ENCODE peak calls at places on chromosomes 7 and 10, in eight cellular contexts. One of them, this sample, is unnamed.

GRCh38 chr7:33563010-33563409 is 342.3 kb upstream of the BMPER start:
- DNase-seq in stimulated activated CD4-positive, alpha-beta T cell treated with anti-CD3 and anti-CD28 coated beads, TNF-alpha, amount 100 ng/mL, for 48 hours: no peak
- DNase-seq in stimulated activated CD8-positive, alpha-beta memory T cell treated with anti-CD3 and anti-CD28 coated beads, Interleukin-4, amount 100 ng/mL, for 1 hour: no peak
- DNase-seq in kidney glomerular epithelial cell: no peak
- DNase-seq in AG10803: peak; percentile 45
- DNase-seq in GM13976: no peak
- DNase-seq in naive thymus-derived CD4-positive, alpha-beta T cell: no peak
- DNase-seq in mammary epithelial cell: no peak
- DNase-seq in this sample: no peak

GRCh38 chr10:122072491-122072890 is 83.5 kb downstream of the TACC2 start:
- DNase-seq in stimulated activated CD4-positive, alpha-beta T cell treated with anti-CD3 and anti-CD28 coated beads, TNF-alpha, amount 100 ng/mL, for 48 hours: no peak
- DNase-seq in stimulated activated CD8-positive, alpha-beta memory T cell treated with anti-CD3 and anti-CD28 coated beads, Interleukin-4, amount 100 ng/mL, for 1 hour: no peak
- DNase-seq in kidney glomerular epithelial cell: no peak
- DNase-seq in AG10803: no peak
- DNase-seq in GM13976: no peak
- DNase-seq in naive thymus-derived CD4-positive, alpha-beta T cell: no peak
- DNase-seq in mammary epithelial cell: no peak
- DNase-seq in this sample: no peak

GRCh38 chr10:61744469-61744868 is 81.7 kb downstream of the CABCOCO1 start:
- DNase-seq in stimulated activated CD4-positive, alpha-beta T cell treated with anti-CD3 and anti-CD28 coated beads, TNF-alpha, amount 100 ng/mL, for 48 hours: no peak
- DNase-seq in stimulated activated CD8-positive, alpha-beta memory T cell treated with anti-CD3 and anti-CD28 coated beads, Interleukin-4, amount 100 ng/mL, for 1 hour: no peak
- DNase-seq in kidney glomerular epithelial cell: no peak
- DNase-seq in AG10803: no peak
- DNase-seq in GM13976: no peak
- DNase-seq in naive thymus-derived CD4-positive, alpha-beta T cell: no peak
- DNase-seq in mammary epithelial cell: no peak
- DNase-seq in this sample: peak; percentile 92

GRCh38 chr7:127828843-127829502 is 177.0 kb downstream of the SND1 start:
- DNase-seq in stimulated activated CD4-positive, alpha-beta T cell treated with anti-CD3 and anti-CD28 coated beads, TNF-alpha, amount 100 ng/mL, for 48 hours: no peak
- DNase-seq in stimulated activated CD8-positive, alpha-beta memory T cell treated with anti-CD3 and anti-CD28 coated beads, Interleukin-4, amount 100 ng/mL, for 1 hour: no peak
- DNase-seq in kidney glomerular epithelial cell: no peak
- DNase-seq in AG10803: no peak
- DNase-seq in GM13976: peak; percentile 32
- DNase-seq in naive thymus-derived CD4-positive, alpha-beta T cell: no peak
- DNase-seq in mammary epithelial cell: no peak
- DNase-seq in this sample: no peak

GRCh38 chr7:105643384-105643783 is 62.1 kb upstream of the EFCAB10 start:
- DNase-seq in stimulated activated CD4-positive, alpha-beta T cell treated with anti-CD3 and anti-CD28 coated beads, TNF-alpha, amount 100 ng/mL, for 48 hours: no peak
- DNase-seq in stimulated activated CD8-positive, alpha-beta memory T cell treated with anti-CD3 and anti-CD28 coated beads, Interleukin-4, amount 100 ng/mL, for 1 hour: no peak
- DNase-seq in kidney glomerular epithelial cell: no peak
- DNase-seq in AG10803: peak; percentile 5
- DNase-seq in GM13976: no peak
- DNase-seq in naive thymus-derived CD4-positive, alpha-beta T cell: no peak
- DNase-seq in mammary epithelial cell: no peak
- DNase-seq in this sample: no peak

GRCh38 chr7:106616692-106617052 is 44.3 kb downstream of the CCDC71L start:
- DNase-seq in stimulated activated CD4-positive, alpha-beta T cell treated with anti-CD3 and anti-CD28 coated beads, TNF-alpha, amount 100 ng/mL, for 48 hours: no peak
- DNase-seq in stimulated activated CD8-positive, alpha-beta memory T cell treated with anti-CD3 and anti-CD28 coated beads, Interleukin-4, amount 100 ng/mL, for 1 hour: no peak
- DNase-seq in kidney glomerular epithelial cell: no peak
- DNase-seq in AG10803: no peak
- DNase-seq in GM13976: no peak
- DNase-seq in naive thymus-derived CD4-positive, alpha-beta T cell: no peak
- DNase-seq in mammary epithelial cell: peak; percentile 29
- DNase-seq in this sample: no peak

GRCh38 chr7:73382938-73383503 is 50.6 kb upstream of the FZD9 start:
- DNase-seq in stimulated activated CD4-positive, alpha-beta T cell treated with anti-CD3 and anti-CD28 coated beads, TNF-alpha, amount 100 ng/mL, for 48 hours: no peak
- DNase-seq in stimulated activated CD8-positive, alpha-beta memory T cell treated with anti-CD3 and anti-CD28 coated beads, Interleukin-4, amount 100 ng/mL, for 1 hour: no peak
- DNase-seq in kidney glomerular epithelial cell: no peak
- DNase-seq in AG10803: no peak
- DNase-seq in GM13976: no peak
- DNase-seq in naive thymus-derived CD4-positive, alpha-beta T cell: no peak
- DNase-seq in mammary epithelial cell: no peak
- DNase-seq in this sample: no peak

GRCh38 chr7:47461161-47461560 is 120.8 kb downstream of the TNS3 start:
- DNase-seq in stimulated activated CD4-positive, alpha-beta T cell treated with anti-CD3 and anti-CD28 coated beads, TNF-alpha, amount 100 ng/mL, for 48 hours: no peak
- DNase-seq in stimulated activated CD8-positive, alpha-beta memory T cell treated with anti-CD3 and anti-CD28 coated beads, Interleukin-4, amount 100 ng/mL, for 1 hour: no peak
- DNase-seq in kidney glomerular epithelial cell: no peak
- DNase-seq in AG10803: peak; percentile 78
- DNase-seq in GM13976: no peak
- DNase-seq in naive thymus-derived CD4-positive, alpha-beta T cell: no peak
- DNase-seq in mammary epithelial cell: no peak
- DNase-seq in this sample: no peak

GRCh38 chr7:119545118-119545517 is 727.9 kb upstream of the KCND2 start:
- DNase-seq in stimulated activated CD4-positive, alpha-beta T cell treated with anti-CD3 and anti-CD28 coated beads, TNF-alpha, amount 100 ng/mL, for 48 hours: no peak
- DNase-seq in stimulated activated CD8-positive, alpha-beta memory T cell treated with anti-CD3 and anti-CD28 coated beads, Interleukin-4, amount 100 ng/mL, for 1 hour: no peak
- DNase-seq in kidney glomerular epithelial cell: peak; percentile 59
- DNase-seq in AG10803: no peak
- DNase-seq in GM13976: no peak
- DNase-seq in naive thymus-derived CD4-positive, alpha-beta T cell: no peak
- DNase-seq in mammary epithelial cell: peak; percentile 74
- DNase-seq in this sample: peak; percentile 92

GRCh38 chr7:152674860-152675760 is 831 bp downstream of the XRCC2 start:
- DNase-seq in stimulated activated CD4-positive, alpha-beta T cell treated with anti-CD3 and anti-CD28 coated beads, TNF-alpha, amount 100 ng/mL, for 48 hours: peak; percentile 6
- DNase-seq in stimulated activated CD8-positive, alpha-beta memory T cell treated with anti-CD3 and anti-CD28 coated beads, Interleukin-4, amount 100 ng/mL, for 1 hour: no peak
- DNase-seq in kidney glomerular epithelial cell: no peak
- DNase-seq in AG10803: peak; percentile 2
- DNase-seq in GM13976: no peak
- DNase-seq in naive thymus-derived CD4-positive, alpha-beta T cell: no peak
- DNase-seq in mammary epithelial cell: peak; percentile 20
- DNase-seq in this sample: peak; percentile 23

GRCh38 chr10:126070815-126071214 is 174.5 kb downstream of the FANK1 start:
- DNase-seq in stimulated activated CD4-positive, alpha-beta T cell treated with anti-CD3 and anti-CD28 coated beads, TNF-alpha, amount 100 ng/mL, for 48 hours: no peak
- DNase-seq in stimulated activated CD8-positive, alpha-beta memory T cell treated with anti-CD3 and anti-CD28 coated beads, Interleukin-4, amount 100 ng/mL, for 1 hour: no peak
- DNase-seq in kidney glomerular epithelial cell: no peak
- DNase-seq in AG10803: no peak
- DNase-seq in GM13976: no peak
- DNase-seq in naive thymus-derived CD4-positive, alpha-beta T cell: no peak
- DNase-seq in mammary epithelial cell: no peak
- DNase-seq in this sample: no peak

GRCh38 chr7:121466455-121466854 is 70.3 kb upstream of the FAM3C start:
- DNase-seq in stimulated activated CD4-positive, alpha-beta T cell treated with anti-CD3 and anti-CD28 coated beads, TNF-alpha, amount 100 ng/mL, for 48 hours: no peak
- DNase-seq in stimulated activated CD8-positive, alpha-beta memory T cell treated with anti-CD3 and anti-CD28 coated beads, Interleukin-4, amount 100 ng/mL, for 1 hour: no peak
- DNase-seq in kidney glomerular epithelial cell: no peak
- DNase-seq in AG10803: no peak
- DNase-seq in GM13976: no peak
- DNase-seq in naive thymus-derived CD4-positive, alpha-beta T cell: no peak
- DNase-seq in mammary epithelial cell: no peak
- DNase-seq in this sample: no peak

GRCh38 chr10:110546077-110546476 is 21.4 kb upstream of the SMC3 start:
- DNase-seq in stimulated activated CD4-positive, alpha-beta T cell treated with anti-CD3 and anti-CD28 coated beads, TNF-alpha, amount 100 ng/mL, for 48 hours: no peak
- DNase-seq in stimulated activated CD8-positive, alpha-beta memory T cell treated with anti-CD3 and anti-CD28 coated beads, Interleukin-4, amount 100 ng/mL, for 1 hour: no peak
- DNase-seq in kidney glomerular epithelial cell: no peak
- DNase-seq in AG10803: peak; percentile 10
- DNase-seq in GM13976: no peak
- DNase-seq in naive thymus-derived CD4-positive, alpha-beta T cell: no peak
- DNase-seq in mammary epithelial cell: no peak
- DNase-seq in this sample: no peak

GRCh38 chr7:80357530-80357929 is 154.3 kb downstream of the GNAT3 start:
- DNase-seq in stimulated activated CD4-positive, alpha-beta T cell treated with anti-CD3 and anti-CD28 coated beads, TNF-alpha, amount 100 ng/mL, for 48 hours: no peak
- DNase-seq in stimulated activated CD8-positive, alpha-beta memory T cell treated with anti-CD3 and anti-CD28 coated beads, Interleukin-4, amount 100 ng/mL, for 1 hour: no peak
- DNase-seq in kidney glomerular epithelial cell: no peak
- DNase-seq in AG10803: peak; percentile 83
- DNase-seq in GM13976: no peak
- DNase-seq in naive thymus-derived CD4-positive, alpha-beta T cell: no peak
- DNase-seq in mammary epithelial cell: no peak
- DNase-seq in this sample: no peak

GRCh38 chr7:29649876-29650275 is 86.2 kb downstream of the PRR15 start:
- DNase-seq in stimulated activated CD4-positive, alpha-beta T cell treated with anti-CD3 and anti-CD28 coated beads, TNF-alpha, amount 100 ng/mL, for 48 hours: no peak
- DNase-seq in stimulated activated CD8-positive, alpha-beta memory T cell treated with anti-CD3 and anti-CD28 coated beads, Interleukin-4, amount 100 ng/mL, for 1 hour: no peak
- DNase-seq in kidney glomerular epithelial cell: no peak
- DNase-seq in AG10803: no peak
- DNase-seq in GM13976: no peak
- DNase-seq in naive thymus-derived CD4-positive, alpha-beta T cell: no peak
- DNase-seq in mammary epithelial cell: no peak
- DNase-seq in this sample: no peak

GRCh38 chr7:115297651-115298050 is 375.8 kb downstream of the MDFIC start:
- DNase-seq in stimulated activated CD4-positive, alpha-beta T cell treated with anti-CD3 and anti-CD28 coated beads, TNF-alpha, amount 100 ng/mL, for 48 hours: no peak
- DNase-seq in stimulated activated CD8-positive, alpha-beta memory T cell treated with anti-CD3 and anti-CD28 coated beads, Interleukin-4, amount 100 ng/mL, for 1 hour: no peak
- DNase-seq in kidney glomerular epithelial cell: peak; percentile 88
- DNase-seq in AG10803: peak; percentile 82
- DNase-seq in GM13976: no peak
- DNase-seq in naive thymus-derived CD4-positive, alpha-beta T cell: no peak
- DNase-seq in mammary epithelial cell: peak; percentile 75
- DNase-seq in this sample: peak; percentile 39

GRCh38 chr10:1149793-1150637 is 93.8 kb downstream of the WDR37 start:
- DNase-seq in stimulated activated CD4-positive, alpha-beta T cell treated with anti-CD3 and anti-CD28 coated beads, TNF-alpha, amount 100 ng/mL, for 48 hours: no peak
- DNase-seq in stimulated activated CD8-positive, alpha-beta memory T cell treated with anti-CD3 and anti-CD28 coated beads, Interleukin-4, amount 100 ng/mL, for 1 hour: no peak
- DNase-seq in kidney glomerular epithelial cell: no peak
- DNase-seq in AG10803: no peak
- DNase-seq in GM13976: no peak
- DNase-seq in naive thymus-derived CD4-positive, alpha-beta T cell: no peak
- DNase-seq in mammary epithelial cell: no peak
- DNase-seq in this sample: no peak

GRCh38 chr7:38393874-38394273 is 120.4 kb upstream of the TARP start:
- DNase-seq in stimulated activated CD4-positive, alpha-beta T cell treated with anti-CD3 and anti-CD28 coated beads, TNF-alpha, amount 100 ng/mL, for 48 hours: no peak
- DNase-seq in stimulated activated CD8-positive, alpha-beta memory T cell treated with anti-CD3 and anti-CD28 coated beads, Interleukin-4, amount 100 ng/mL, for 1 hour: no peak
- DNase-seq in kidney glomerular epithelial cell: no peak
- DNase-seq in AG10803: no peak
- DNase-seq in GM13976: peak; percentile 47
- DNase-seq in naive thymus-derived CD4-positive, alpha-beta T cell: no peak
- DNase-seq in mammary epithelial cell: no peak
- DNase-seq in this sample: no peak

GRCh38 chr7:37901890-37902524 is 14.6 kb downstream of the SFRP4 start:
- DNase-seq in stimulated activated CD4-positive, alpha-beta T cell treated with anti-CD3 and anti-CD28 coated beads, TNF-alpha, amount 100 ng/mL, for 48 hours: no peak
- DNase-seq in stimulated activated CD8-positive, alpha-beta memory T cell treated with anti-CD3 and anti-CD28 coated beads, Interleukin-4, amount 100 ng/mL, for 1 hour: no peak
- DNase-seq in kidney glomerular epithelial cell: peak; percentile 46
- DNase-seq in AG10803: peak; percentile 77
- DNase-seq in GM13976: no peak
- DNase-seq in naive thymus-derived CD4-positive, alpha-beta T cell: no peak
- DNase-seq in mammary epithelial cell: peak; percentile 29
- DNase-seq in this sample: peak; percentile 73

GRCh38 chr10:45442670-45443069 is 68.7 kb downstream of the ALOX5 start:
- DNase-seq in stimulated activated CD4-positive, alpha-beta T cell treated with anti-CD3 and anti-CD28 coated beads, TNF-alpha, amount 100 ng/mL, for 48 hours: no peak
- DNase-seq in stimulated activated CD8-positive, alpha-beta memory T cell treated with anti-CD3 and anti-CD28 coated beads, Interleukin-4, amount 100 ng/mL, for 1 hour: no peak
- DNase-seq in kidney glomerular epithelial cell: no peak
- DNase-seq in AG10803: no peak
- DNase-seq in GM13976: no peak
- DNase-seq in naive thymus-derived CD4-positive, alpha-beta T cell: no peak
- DNase-seq in mammary epithelial cell: no peak
- DNase-seq in this sample: no peak

GRCh38 chr7:95405800-95406199 is 9.6 kb upstream of the PON3 start:
- DNase-seq in stimulated activated CD4-positive, alpha-beta T cell treated with anti-CD3 and anti-CD28 coated beads, TNF-alpha, amount 100 ng/mL, for 48 hours: no peak
- DNase-seq in stimulated activated CD8-positive, alpha-beta memory T cell treated with anti-CD3 and anti-CD28 coated beads, Interleukin-4, amount 100 ng/mL, for 1 hour: no peak
- DNase-seq in kidney glomerular epithelial cell: no peak
- DNase-seq in AG10803: no peak
- DNase-seq in GM13976: no peak
- DNase-seq in naive thymus-derived CD4-positive, alpha-beta T cell: no peak
- DNase-seq in mammary epithelial cell: no peak
- DNase-seq in this sample: no peak

GRCh38 chr7:26709210-26709990 is 155.0 kb downstream of the SKAP2 start:
- DNase-seq in stimulated activated CD4-positive, alpha-beta T cell treated with anti-CD3 and anti-CD28 coated beads, TNF-alpha, amount 100 ng/mL, for 48 hours: no peak
- DNase-seq in stimulated activated CD8-positive, alpha-beta memory T cell treated with anti-CD3 and anti-CD28 coated beads, Interleukin-4, amount 100 ng/mL, for 1 hour: no peak
- DNase-seq in kidney glomerular epithelial cell: no peak
- DNase-seq in AG10803: no peak
- DNase-seq in GM13976: no peak
- DNase-seq in naive thymus-derived CD4-positive, alpha-beta T cell: no peak
- DNase-seq in mammary epithelial cell: peak; percentile 11
- DNase-seq in this sample: peak; percentile 56

GRCh38 chr10:69315610-69316312 is 37.5 kb downstream of the HK1 start:
- DNase-seq in stimulated activated CD4-positive, alpha-beta T cell treated with anti-CD3 and anti-CD28 coated beads, TNF-alpha, amount 100 ng/mL, for 48 hours: no peak
- DNase-seq in stimulated activated CD8-positive, alpha-beta memory T cell treated with anti-CD3 and anti-CD28 coated beads, Interleukin-4, amount 100 ng/mL, for 1 hour: no peak
- DNase-seq in kidney glomerular epithelial cell: no peak
- DNase-seq in AG10803: no peak
- DNase-seq in GM13976: no peak
- DNase-seq in naive thymus-derived CD4-positive, alpha-beta T cell: no peak
- DNase-seq in mammary epithelial cell: no peak
- DNase-seq in this sample: no peak

GRCh38 chr7:2306688-2307087 is 7.6 kb downstream of the SNX8 start:
- DNase-seq in stimulated activated CD4-positive, alpha-beta T cell treated with anti-CD3 and anti-CD28 coated beads, TNF-alpha, amount 100 ng/mL, for 48 hours: no peak
- DNase-seq in stimulated activated CD8-positive, alpha-beta memory T cell treated with anti-CD3 and anti-CD28 coated beads, Interleukin-4, amount 100 ng/mL, for 1 hour: no peak
- DNase-seq in kidney glomerular epithelial cell: no peak
- DNase-seq in AG10803: no peak
- DNase-seq in GM13976: no peak
- DNase-seq in naive thymus-derived CD4-positive, alpha-beta T cell: no peak
- DNase-seq in mammary epithelial cell: no peak
- DNase-seq in this sample: no peak

GRCh38 chr10:112952282-112952991 is 2.4 kb downstream of the TCF7L2 start:
- DNase-seq in stimulated activated CD4-positive, alpha-beta T cell treated with anti-CD3 and anti-CD28 coated beads, TNF-alpha, amount 100 ng/mL, for 48 hours: no peak
- DNase-seq in stimulated activated CD8-positive, alpha-beta memory T cell treated with anti-CD3 and anti-CD28 coated beads, Interleukin-4, amount 100 ng/mL, for 1 hour: no peak
- DNase-seq in kidney glomerular epithelial cell: no peak
- DNase-seq in AG10803: no peak
- DNase-seq in GM13976: no peak
- DNase-seq in naive thymus-derived CD4-positive, alpha-beta T cell: no peak
- DNase-seq in mammary epithelial cell: peak; percentile 45
- DNase-seq in this sample: no peak

GRCh38 chr7:35035511-35035921 is 1.8 kb downstream of the DPY19L1 start:
- DNase-seq in stimulated activated CD4-positive, alpha-beta T cell treated with anti-CD3 and anti-CD28 coated beads, TNF-alpha, amount 100 ng/mL, for 48 hours: no peak
- DNase-seq in stimulated activated CD8-positive, alpha-beta memory T cell treated with anti-CD3 and anti-CD28 coated beads, Interleukin-4, amount 100 ng/mL, for 1 hour: no peak
- DNase-seq in kidney glomerular epithelial cell: peak; percentile 57
- DNase-seq in AG10803: peak; percentile 32
- DNase-seq in GM13976: peak; percentile 37
- DNase-seq in naive thymus-derived CD4-positive, alpha-beta T cell: peak; percentile 29
- DNase-seq in mammary epithelial cell: peak; percentile 47
- DNase-seq in this sample: peak; percentile 60

GRCh38 chr7:6546852-6547251 is 4.4 kb downstream of the GRID2IP start:
- DNase-seq in stimulated activated CD4-positive, alpha-beta T cell treated with anti-CD3 and anti-CD28 coated beads, TNF-alpha, amount 100 ng/mL, for 48 hours: no peak
- DNase-seq in stimulated activated CD8-positive, alpha-beta memory T cell treated with anti-CD3 and anti-CD28 coated beads, Interleukin-4, amount 100 ng/mL, for 1 hour: no peak
- DNase-seq in kidney glomerular epithelial cell: no peak
- DNase-seq in AG10803: no peak
- DNase-seq in GM13976: peak; percentile 21
- DNase-seq in naive thymus-derived CD4-positive, alpha-beta T cell: no peak
- DNase-seq in mammary epithelial cell: peak; percentile 21
- DNase-seq in this sample: peak; percentile 43

GRCh38 chr7:119123326-119123725 is 898.8 kb downstream of the ANKRD7 start:
- DNase-seq in stimulated activated CD4-positive, alpha-beta T cell treated with anti-CD3 and anti-CD28 coated beads, TNF-alpha, amount 100 ng/mL, for 48 hours: no peak
- DNase-seq in stimulated activated CD8-positive, alpha-beta memory T cell treated with anti-CD3 and anti-CD28 coated beads, Interleukin-4, amount 100 ng/mL, for 1 hour: no peak
- DNase-seq in kidney glomerular epithelial cell: no peak
- DNase-seq in AG10803: no peak
- DNase-seq in GM13976: no peak
- DNase-seq in naive thymus-derived CD4-positive, alpha-beta T cell: no peak
- DNase-seq in mammary epithelial cell: no peak
- DNase-seq in this sample: no peak

GRCh38 chr7:25125137-25125946 is at the start of gene CYCS:
- DNase-seq in stimulated activated CD4-positive, alpha-beta T cell treated with anti-CD3 and anti-CD28 coated beads, TNF-alpha, amount 100 ng/mL, for 48 hours: peak; percentile 98
- DNase-seq in stimulated activated CD8-positive, alpha-beta memory T cell treated with anti-CD3 and anti-CD28 coated beads, Interleukin-4, amount 100 ng/mL, for 1 hour: peak; percentile 99
- DNase-seq in kidney glomerular epithelial cell: peak; percentile 99
- DNase-seq in AG10803: peak; percentile 100
- DNase-seq in GM13976: peak; percentile 94
- DNase-seq in naive thymus-derived CD4-positive, alpha-beta T cell: peak; percentile 99
- DNase-seq in mammary epithelial cell: peak; percentile 100
- DNase-seq in this sample: peak; percentile 100

GRCh38 chr10:27388761-27389399 is 115.2 kb upstream of the RAB18 start:
- DNase-seq in stimulated activated CD4-positive, alpha-beta T cell treated with anti-CD3 and anti-CD28 coated beads, TNF-alpha, amount 100 ng/mL, for 48 hours: no peak
- DNase-seq in stimulated activated CD8-positive, alpha-beta memory T cell treated with anti-CD3 and anti-CD28 coated beads, Interleukin-4, amount 100 ng/mL, for 1 hour: no peak
- DNase-seq in kidney glomerular epithelial cell: no peak
- DNase-seq in AG10803: peak; percentile 60
- DNase-seq in GM13976: no peak
- DNase-seq in naive thymus-derived CD4-positive, alpha-beta T cell: no peak
- DNase-seq in mammary epithelial cell: no peak
- DNase-seq in this sample: no peak

GRCh38 chr7:150685219-150686029 is at the start of gene GIMAP2:
- DNase-seq in stimulated activated CD4-positive, alpha-beta T cell treated with anti-CD3 and anti-CD28 coated beads, TNF-alpha, amount 100 ng/mL, for 48 hours: no peak
- DNase-seq in stimulated activated CD8-positive, alpha-beta memory T cell treated with anti-CD3 and anti-CD28 coated beads, Interleukin-4, amount 100 ng/mL, for 1 hour: no peak
- DNase-seq in kidney glomerular epithelial cell: no peak
- DNase-seq in AG10803: peak; percentile 24
- DNase-seq in GM13976: peak; percentile 55
- DNase-seq in naive thymus-derived CD4-positive, alpha-beta T cell: peak; percentile 63
- DNase-seq in mammary epithelial cell: peak; percentile 43
- DNase-seq in this sample: peak; percentile 15

GRCh38 chr7:98137826-98138151 is 31.1 kb downstream of the LMTK2 start:
- DNase-seq in stimulated activated CD4-positive, alpha-beta T cell treated with anti-CD3 and anti-CD28 coated beads, TNF-alpha, amount 100 ng/mL, for 48 hours: no peak
- DNase-seq in stimulated activated CD8-positive, alpha-beta memory T cell treated with anti-CD3 and anti-CD28 coated beads, Interleukin-4, amount 100 ng/mL, for 1 hour: no peak
- DNase-seq in kidney glomerular epithelial cell: no peak
- DNase-seq in AG10803: no peak
- DNase-seq in GM13976: peak; percentile 52
- DNase-seq in naive thymus-derived CD4-positive, alpha-beta T cell: no peak
- DNase-seq in mammary epithelial cell: no peak
- DNase-seq in this sample: no peak

GRCh38 chr7:92768501-92769360 is 67.6 kb downstream of the CDK6 start:
- DNase-seq in stimulated activated CD4-positive, alpha-beta T cell treated with anti-CD3 and anti-CD28 coated beads, TNF-alpha, amount 100 ng/mL, for 48 hours: peak; percentile 13
- DNase-seq in stimulated activated CD8-positive, alpha-beta memory T cell treated with anti-CD3 and anti-CD28 coated beads, Interleukin-4, amount 100 ng/mL, for 1 hour: no peak
- DNase-seq in kidney glomerular epithelial cell: no peak
- DNase-seq in AG10803: peak; percentile 25
- DNase-seq in GM13976: peak; percentile 40
- DNase-seq in naive thymus-derived CD4-positive, alpha-beta T cell: no peak
- DNase-seq in mammary epithelial cell: peak; percentile 71
- DNase-seq in this sample: peak; percentile 29

GRCh38 chr10:103114876-103115275 is 78.2 kb downstream of the NT5C2 start:
- DNase-seq in stimulated activated CD4-positive, alpha-beta T cell treated with anti-CD3 and anti-CD28 coated beads, TNF-alpha, amount 100 ng/mL, for 48 hours: no peak
- DNase-seq in stimulated activated CD8-positive, alpha-beta memory T cell treated with anti-CD3 and anti-CD28 coated beads, Interleukin-4, amount 100 ng/mL, for 1 hour: no peak
- DNase-seq in kidney glomerular epithelial cell: no peak
- DNase-seq in AG10803: no peak
- DNase-seq in GM13976: no peak
- DNase-seq in naive thymus-derived CD4-positive, alpha-beta T cell: no peak
- DNase-seq in mammary epithelial cell: peak; percentile 68
- DNase-seq in this sample: peak; percentile 27